ENCODE peak calls at places on chromosome 10, in four cellular contexts. N, S, W and Q are unnamed samples.

GRCh38 chr10:21508987-21509334 is 16.5 kb downstream of the SKIDA1 start:
- DNase-seq in N (no peak), S (no peak), W (no peak), Q (no peak)

GRCh38 chr10:69086131-69086530 is 1.8 kb upstream of the SRGN start:
- DNase-seq in N (no peak), S (no peak), W (peak; percentile 55), Q (no peak)

GRCh38 chr10:79070611-79071534 is 2.1 kb downstream of the ZMIZ1 start:
- DNase-seq in N (peak; percentile 95), S (peak; percentile 84), W (peak; percentile 89), Q (peak; percentile 79)

GRCh38 chr10:5524721-5525531 is at the start of gene CALML3:
- DNase-seq in N (no peak), S (peak; percentile 16), W (no peak), Q (peak; percentile 26)

GRCh38 chr10:103192451-103193106 is 493 bp downstream of the NT5C2 start:
- DNase-seq in N (peak; percentile 87), S (peak; percentile 82), W (peak; percentile 86), Q (peak; percentile 65)

GRCh38 chr10:129877773-129878371 is 86.2 kb downstream of the EBF3 start:
- DNase-seq in N (no peak), S (no peak), W (no peak), Q (no peak)

GRCh38 chr10:106268000-106268399 is 896.5 kb downstream of the SORCS1 start:
- DNase-seq in N (no peak), S (no peak), W (no peak), Q (no peak)

GRCh38 chr10:129531195-129531968 is 64.3 kb downstream of the MGMT start:
- DNase-seq in N (no peak), S (no peak), W (no peak), Q (no peak)

GRCh38 chr10:32038777-32039176 is 17.4 kb downstream of the KIF5B start:
- DNase-seq in N (no peak), S (no peak), W (no peak), Q (no peak)

GRCh38 chr10:8158439-8159071 is 104.1 kb downstream of the GATA3 start:
- DNase-seq in N (no peak), S (no peak), W (no peak), Q (no peak)

GRCh38 chr10:27242951-27243551 is 2.5 kb upstream of the ACBD5 start:
- DNase-seq in N (peak; percentile 46), S (peak; percentile 73), W (peak; percentile 76), Q (peak; percentile 64)

GRCh38 chr10:103284170-103284569 is 7.2 kb downstream of the INA start:
- DNase-seq in N (no peak), S (no peak), W (no peak), Q (no peak)

GRCh38 chr10:71361581-71361980 is 35.1 kb upstream of the CDH23 start:
- DNase-seq in N (no peak), S (no peak), W (no peak), Q (no peak)
- H3K27ac ChIP-seq in N (no peak overlapping the region), S (no peak overlapping the region), W (no peak overlapping the region), Q (no peak overlapping the region)

DNA sequence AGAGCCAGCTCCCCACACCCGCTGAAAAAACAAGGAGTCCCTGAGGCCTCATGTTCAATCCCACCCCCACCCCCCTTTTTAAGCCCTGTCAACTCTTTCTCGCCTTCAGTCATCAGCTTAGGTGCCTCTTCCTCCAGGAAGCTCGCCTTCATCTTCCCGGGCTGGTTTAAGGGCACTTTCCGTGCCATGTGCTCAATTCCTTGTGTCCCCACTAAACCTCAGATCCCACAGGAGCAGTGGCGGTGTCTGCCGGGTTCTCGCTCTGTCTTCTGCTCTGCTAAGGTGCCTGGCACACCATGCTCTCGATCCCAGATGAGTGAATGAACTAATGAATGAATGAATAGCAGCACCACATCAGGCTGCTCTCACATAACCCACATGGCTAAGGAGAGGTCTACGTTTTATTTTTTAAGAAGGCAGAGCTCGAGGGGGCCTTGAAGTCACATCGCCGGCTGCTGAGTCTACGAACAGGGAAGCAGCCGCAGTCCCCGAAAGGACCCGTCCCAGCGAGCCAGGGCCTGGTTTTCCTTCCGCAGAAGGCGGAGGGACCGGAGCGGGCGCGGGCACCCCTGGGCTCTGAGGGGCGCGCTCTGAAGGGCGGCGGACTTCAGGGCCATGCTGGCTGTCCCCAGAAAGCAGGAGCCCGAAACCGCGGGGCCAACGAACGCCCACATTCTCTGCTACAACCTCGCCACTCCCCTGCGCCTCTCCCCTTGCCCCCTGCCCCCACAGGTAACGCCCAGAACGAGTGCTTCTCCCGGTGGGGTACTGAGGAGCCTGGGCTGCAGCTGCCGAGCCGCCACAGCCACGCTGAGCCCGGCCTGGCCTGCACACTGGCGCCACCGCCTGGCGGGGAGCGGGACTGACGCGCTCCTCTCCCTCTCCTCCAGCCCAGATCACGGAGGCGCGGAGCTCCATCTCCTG is 73.4 kb upstream of the KCNMA1 start:
- DNase-seq in N (peak; percentile 69), S (peak; percentile 66), W (peak; percentile 59), Q (peak; percentile 63)
- TF ChIP-seq CTCF in N (peak; percentile 94), S (peak; percentile 57), W (peak; percentile 95), Q (peak; percentile 90)

DNA sequence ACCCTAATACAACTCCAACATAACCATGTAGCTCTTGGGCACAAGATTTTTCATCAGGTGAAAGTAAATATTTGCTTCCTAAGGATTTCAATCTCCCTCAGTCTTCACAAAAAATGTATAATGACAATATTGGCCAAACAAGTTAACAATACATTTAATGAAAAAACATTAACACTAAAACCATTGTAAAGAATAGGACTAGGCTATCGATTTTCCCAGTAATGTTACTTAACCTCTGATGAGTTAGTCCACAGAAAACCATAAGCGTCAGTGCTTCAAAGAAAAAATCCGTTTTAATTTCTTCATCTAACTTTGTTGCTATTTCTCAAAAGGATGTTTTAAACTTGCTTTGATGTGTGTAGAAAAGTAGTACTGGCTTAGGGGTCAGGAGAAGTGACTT is 1.2 kb downstream of the ZNF33B start:
- DNase-seq in N (no peak), S (no peak), W (no peak), Q (no peak)
- H3K4me3 ChIP-seq in N (peak overlapping the region; percentile 93), S (no peak overlapping the region), W (no peak overlapping the region), Q (peak overlapping the region; percentile 90)

GRCh38 chr10:101772895-101773761 is 2.8 kb downstream of the FGF8 start:
- DNase-seq in N (no peak), S (no peak), W (no peak), Q (no peak)

GRCh38 chr10:101772017-101772894 is 3.7 kb downstream of the FGF8 start:
- DNase-seq in N (no peak), S (no peak), W (no peak), Q (no peak)

GRCh38 chr10:101770331-101771215 is 5.3 kb downstream of the FGF8 start:
- DNase-seq in N (no peak), S (no peak), W (no peak), Q (no peak)

GRCh38 chr10:101769541-101770180 is 6.3 kb downstream of the FGF8 start:
- DNase-seq in N (no peak), S (no peak), W (no peak), Q (no peak)

GRCh38 chr10:101771380-101771779 is 4.5 kb downstream of the FGF8 start:
- DNase-seq in N (no peak), S (no peak), W (no peak), Q (peak; percentile 28)
- H3K27ac ChIP-seq in N (no peak overlapping the region), S (no peak overlapping the region), W (no peak overlapping the region), Q (no peak overlapping the region)

GRCh38 chr10:114879093-114879492 is 57.5 kb downstream of the FHIP2A start:
- DNase-seq in N (no peak), S (no peak), W (no peak), Q (no peak)

GRCh38 chr10:114877301-114877644 is 55.7 kb downstream of the FHIP2A start:
- DNase-seq in N (no peak), S (no peak), W (no peak), Q (no peak)

GRCh38 chr10:114874827-114875541 is 53.4 kb downstream of the FHIP2A start:
- DNase-seq in N (no peak), S (no peak), W (no peak), Q (peak; percentile 65)

GRCh38 chr10:114876169-114876568 is 54.6 kb downstream of the FHIP2A start:
- DNase-seq in N (no peak), S (no peak), W (peak; percentile 14), Q (no peak)

DNA sequence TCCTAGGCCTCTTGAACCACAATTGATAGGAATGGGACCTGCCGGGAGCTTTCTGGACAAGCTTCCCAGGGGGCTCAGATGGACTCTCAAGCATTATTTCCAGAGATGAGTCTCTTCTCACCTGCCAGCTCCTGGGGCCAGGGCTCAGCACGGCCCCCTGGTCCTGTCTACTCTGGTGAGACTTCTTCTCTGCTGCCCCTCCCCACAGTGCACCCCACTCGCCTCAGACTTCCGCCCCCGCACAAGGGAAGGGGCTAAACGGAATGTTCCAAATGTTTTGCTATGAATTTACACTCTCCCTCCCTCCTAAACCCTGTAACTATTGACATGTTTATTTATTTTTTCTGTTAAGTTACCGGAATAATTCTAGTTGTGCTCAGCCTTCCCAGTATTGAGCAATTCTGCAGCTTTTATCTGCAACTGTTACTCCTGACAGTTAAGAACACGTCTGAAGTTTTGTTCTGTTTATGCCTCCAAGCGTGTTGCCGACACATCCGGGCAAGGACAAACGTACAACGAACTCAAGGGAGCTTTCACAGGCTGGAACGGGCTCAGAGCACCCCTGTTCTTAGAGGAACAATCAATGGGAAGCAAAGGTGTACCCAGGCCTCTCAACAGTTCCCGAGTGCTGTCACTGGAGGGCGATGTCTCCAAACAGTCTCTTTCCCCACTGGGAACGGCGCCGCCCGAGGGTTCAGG is 55.2 kb downstream of the FHIP2A start:
- DNase-seq in N (peak; percentile 68), S (peak; percentile 76), W (peak; percentile 64), Q (peak; percentile 80)
- TF ChIP-seq CTCF in N (peak; percentile 75), S (peak; percentile 64), W (peak; percentile 79), Q (peak; percentile 73)

GRCh38 chr10:96658844-96659243 is 61.5 kb downstream of the PIK3AP1 start:
- DNase-seq in N (no peak), S (no peak), W (no peak), Q (no peak)
- H3K4me3 ChIP-seq in N (no peak overlapping the region), S (no peak overlapping the region), W (no peak overlapping the region), Q (no peak overlapping the region)